ENCODE peak calls at places on chromosomes 3 and 15, in eight cellular contexts. K is naive thymus-derived CD4-positive, alpha-beta T cell; J is mucosa of descending colon; V is psoas muscle; O is Peyer's patch; Q is GM23248; X is transverse colon; H is GM06990. G is an unnamed sample.

GRCh38 chr15:80580107-80580506 is 115.0 kb upstream of the ABHD17C start:
- DNase-seq in J (no peak), H (no peak), Q (peak; percentile 79), K (no peak), O (peak; percentile 27), X (no peak), V (no peak), G (peak; percentile 52)

GRCh38 chr3:122100591-122101491 is 45.7 kb downstream of the CD86 start:
- DNase-seq in O (no peak), X (no peak), Q (peak; percentile 11), V (no peak), J (no peak), H (peak; percentile 64), K (no peak), G (no peak)

GRCh38 chr15:68389936-68390790 is 41.8 kb downstream of the ITGA11 start:
- DNase-seq in J (no peak), Q (peak; percentile 35), O (peak; percentile 21), V (no peak), K (no peak), X (no peak), H (peak; percentile 46), G (no peak)

GRCh38 chr3:143367171-143367570 is 247.6 kb downstream of the CHST2 start:
- DNase-seq in H (no peak), O (no peak), X (no peak), V (no peak), J (no peak), Q (no peak), K (no peak), G (no peak)

GRCh38 chr3:159356606-159357005 is 554.8 kb downstream of the MFSD1 start:
- DNase-seq in V (no peak), K (no peak), J (no peak), O (no peak), X (no peak), Q (no peak), H (no peak), G (no peak)

GRCh38 chr3:101685870-101686307 is 629 bp downstream of the RPL24 start:
- DNase-seq in J (no peak), O (no peak), X (no peak), H (no peak), V (no peak), Q (peak; percentile 43), K (no peak), G (no peak)

GRCh38 chr15:68583321-68583720 is 4.5 kb downstream of the CORO2B start:
- DNase-seq in Q (no peak), K (no peak), O (no peak), X (no peak), V (no peak), J (no peak), H (no peak), G (peak; percentile 70)

GRCh38 chr3:186605561-186606545 is 7.0 kb upstream of the AHSG start:
- DNase-seq in Q (no peak), K (no peak), H (no peak), X (no peak), J (no peak), V (no peak), O (no peak), G (no peak)

GRCh38 chr15:39924437-39924836 is 4.4 kb upstream of the GPR176 start:
- DNase-seq in V (no peak), X (no peak), Q (no peak), O (no peak), K (no peak), J (no peak), H (no peak), G (no peak)

GRCh38 chr3:180631317-180631716 is 29.4 kb downstream of the TTC14 start:
- DNase-seq in K (no peak), Q (peak; percentile 16), O (no peak), J (no peak), X (no peak), H (no peak), V (no peak), G (no peak)

GRCh38 chr3:72347819-72348319 is 500.4 kb downstream of the SHQ1 start:
- DNase-seq in Q (peak; percentile 43), O (peak; percentile 80), J (peak; percentile 83), K (peak; percentile 44), H (peak; percentile 40), X (peak; percentile 72), V (peak; percentile 82), G (peak; percentile 98)

GRCh38 chr3:30604566-30604965 is 1.8 kb upstream of the TGFBR2 start:
- DNase-seq in Q (no peak), X (no peak), V (no peak), K (no peak), O (no peak), J (no peak), H (no peak), G (no peak)

GRCh38 chr3:179272385-179272784 is 21.5 kb upstream of the KCNMB3 start:
- DNase-seq in X (no peak), V (no peak), O (no peak), H (no peak), J (no peak), K (no peak), Q (no peak), G (peak; percentile 8)

GRCh38 chr3:99532246-99532645 is 106.1 kb upstream of the COL8A1 start:
- DNase-seq in J (no peak), H (no peak), V (no peak), K (no peak), X (peak; percentile 37), Q (peak; percentile 81), O (peak; percentile 47), G (peak; percentile 55)

GRCh38 chr3:42190701-42191442 is 75.1 kb downstream of the CCK start:
- DNase-seq in O (peak; percentile 89), K (peak; percentile 41), J (no peak), X (peak; percentile 78), Q (peak; percentile 59), V (no peak), H (no peak), G (peak; percentile 41)

GRCh38 chr3:38524141-38524739 is 28.1 kb downstream of the EXOG start:
- DNase-seq in O (no peak), V (no peak), H (no peak), Q (peak; percentile 40), J (no peak), K (no peak), X (no peak), G (no peak)
- H3K36me3 ChIP-seq in O (no peaks in the 10 kb centered on the region), V (peaks cover 3% of the 10 kb centered on the region), H (peaks cover 7% of the 10 kb centered on the region), Q (peaks cover 9% of the 10 kb centered on the region), J (no peaks in the 10 kb centered on the region), K (no peaks in the 10 kb centered on the region), X (peaks cover 9% of the 10 kb centered on the region), G (peaks cover 4% of the 10 kb centered on the region)

DNA sequence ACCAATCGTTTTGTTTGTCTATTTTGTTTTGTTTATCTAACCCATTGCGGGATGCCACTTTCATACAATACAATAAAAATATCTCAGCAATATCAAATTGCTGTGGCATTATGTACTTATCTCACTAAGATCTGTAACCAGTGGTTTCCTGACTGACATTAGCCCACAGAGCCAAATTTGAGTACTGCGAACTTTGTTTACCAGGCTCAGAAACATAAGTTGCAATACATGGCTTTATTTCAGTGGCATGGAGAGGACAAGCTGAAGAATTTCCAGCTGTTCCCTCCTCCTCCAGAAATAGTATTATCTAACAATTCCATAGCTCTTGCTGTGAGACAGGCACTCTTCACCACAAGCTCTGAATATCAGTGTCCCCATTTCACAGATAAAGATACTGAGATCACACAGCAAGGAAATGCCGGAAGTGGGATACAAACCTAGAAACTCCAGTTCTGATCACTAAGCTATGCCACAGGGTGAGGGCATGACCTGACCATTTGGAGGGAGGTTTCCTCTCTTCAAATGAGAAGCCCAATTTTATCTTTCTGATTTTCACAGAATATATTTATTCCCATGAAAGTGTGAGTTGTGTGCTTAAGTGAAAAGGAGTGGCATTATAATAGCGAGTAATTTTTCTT is 469.9 kb upstream of the CBLB start:
- DNase-seq in O (no peak), H (no peak), V (no peak), K (no peak), X (no peak), J (no peak), Q (no peak), G (no peak)
- H3K4me3 ChIP-seq in O (no peak overlapping the region), H (no peak overlapping the region), V (no peak overlapping the region), K (no peak overlapping the region), X (no peak overlapping the region), J (no peak overlapping the region), Q (no peak overlapping the region), G (no peak overlapping the region)

DNA sequence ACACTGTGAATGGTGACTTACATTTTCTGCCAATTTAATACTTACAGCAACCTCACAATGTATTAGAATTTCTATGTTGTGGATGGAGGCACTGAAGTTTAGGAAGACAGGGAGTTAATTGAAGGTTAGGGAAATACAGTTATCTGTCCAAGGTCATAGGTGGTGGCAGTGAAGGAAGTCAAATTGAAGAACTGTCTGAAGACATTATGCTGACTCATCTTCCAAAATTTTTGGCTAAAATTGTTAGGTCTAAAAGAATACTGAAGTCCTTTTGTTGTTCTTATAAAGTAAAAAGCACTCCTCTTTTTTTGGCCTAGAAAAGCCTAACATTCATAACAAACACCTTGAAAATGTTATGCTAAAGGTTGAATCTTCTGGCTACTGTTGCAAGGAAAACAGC is 27.7 kb downstream of the EMC4 start:
- DNase-seq in H (no peak), Q (peak; percentile 1), O (no peak), K (no peak), V (no peak), X (no peak), J (no peak), G (no peak)
- H3K36me3 ChIP-seq in H (peaks cover 19% of the 10 kb centered on the region), Q (peaks cover 17% of the 10 kb centered on the region), O (no peaks in the 10 kb centered on the region), K (peaks cover 4% of the 10 kb centered on the region), V (peaks cover 3% of the 10 kb centered on the region), X (peaks cover 66% of the 10 kb centered on the region), J (peaks cover 3% of the 10 kb centered on the region), G (no peaks in the 10 kb centered on the region)

DNA sequence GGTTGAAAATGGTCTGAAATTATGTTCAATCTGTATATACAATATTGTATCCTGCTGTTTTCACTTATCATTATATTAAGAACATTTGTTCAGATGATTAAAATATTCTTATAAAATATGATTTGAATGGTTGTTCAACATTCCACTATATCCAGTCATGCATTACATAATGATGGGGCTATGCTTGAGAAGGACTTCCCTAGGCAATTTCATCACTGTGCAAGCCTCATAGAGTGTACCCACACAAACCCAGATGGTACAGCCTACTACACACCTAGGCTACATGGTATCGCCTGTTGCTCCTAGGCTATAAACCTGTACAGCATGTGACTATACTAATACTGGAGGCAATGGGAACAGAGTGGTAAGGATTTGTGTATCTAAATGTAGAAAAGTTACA is 30.5 kb downstream of the SLC7A14 start:
- DNase-seq in X (no peak), H (no peak), V (no peak), J (no peak), O (no peak), Q (peak; percentile 65), K (no peak), G (no peak)
- H3K4me3 ChIP-seq in X (no peak overlapping the region), H (no peak overlapping the region), V (no peak overlapping the region), J (no peak overlapping the region), O (no peak overlapping the region), Q (no peak overlapping the region), K (no peak overlapping the region), G (no peak overlapping the region)

GRCh38 chr15:25054943-25055342 is 100.2 kb downstream of the SNRPN start:
- DNase-seq in J (peak; percentile 24), X (no peak), H (no peak), O (no peak), V (no peak), K (no peak), Q (no peak), G (no peak)
- H3K36me3 ChIP-seq in J (peaks cover 6% of the 10 kb centered on the region), X (peaks cover 50% of the 10 kb centered on the region), H (peaks cover 3% of the 10 kb centered on the region), O (no peaks in the 10 kb centered on the region), V (no peaks in the 10 kb centered on the region), K (peaks cover 24% of the 10 kb centered on the region), Q (peaks cover 15% of the 10 kb centered on the region), G (no peaks in the 10 kb centered on the region)